ENCODE peak calls at places on chromosomes 3 and 15, in nine cellular contexts. C is NB4, E is cardiac fibroblast, O is cardiac muscle cell, F is GM23338, R is uterus, S is thyroid gland, J is transverse colon, Y is HAP-1. A is an unnamed sample.

GRCh38 chr15:91098451-91098850 is 1.6 kb upstream of the SV2B start:
- DNase-seq in F (peak; percentile 31), C (no peak), Y (no peak), S (no peak), O (no peak), E (no peak), J (no peak), R (no peak), A (no peak)

GRCh38 chr3:22988566-22988965 is 214.6 kb upstream of the UBE2E2 start:
- DNase-seq in R (no peak), C (no peak), F (no peak), Y (no peak), J (no peak), O (peak; percentile 19), E (no peak), S (peak; percentile 76), A (no peak)

GRCh38 chr3:24472358-24472757 is 22.3 kb downstream of the THRB start:
- DNase-seq in S (no peak), F (no peak), O (no peak), J (no peak), R (no peak), Y (no peak), E (no peak), C (no peak), A (no peak)

GRCh38 chr15:84598250-84598649 is 2.6 kb upstream of the ZSCAN2 start:
- DNase-seq in E (peak; percentile 19), J (no peak), F (peak; percentile 44), C (peak; percentile 97), S (no peak), Y (no peak), R (peak; percentile 8), O (no peak), A (no peak)

GRCh38 chr15:23073890-23074631 is 34.7 kb upstream of the TUBGCP5 start:
- DNase-seq in C (peak; percentile 60), S (peak; percentile 79), Y (peak; percentile 20), J (peak; percentile 14), F (no peak), E (no peak), R (no peak), O (no peak), A (no peak)

GRCh38 chr15:56199038-56199437 is 44.6 kb downstream of the RFX7 start:
- DNase-seq in Y (no peak), R (no peak), F (no peak), S (no peak), C (no peak), O (no peak), E (no peak), J (no peak), A (no peak)

GRCh38 chr3:176120507-176120906 is 1076.8 kb downstream of the TBL1XR1 start:
- DNase-seq in Y (no peak), J (no peak), R (no peak), E (no peak), F (no peak), C (no peak), O (no peak), S (no peak), A (no peak)

GRCh38 chr15:73900129-73900712 is 26.0 kb upstream of the LOXL1 start:
- DNase-seq in C (no peak), E (no peak), R (no peak), F (no peak), S (no peak), O (no peak), J (no peak), Y (no peak), A (no peak)

GRCh38 chr15:74598126-74598842 is 17.4 kb upstream of the CLK3 start:
- DNase-seq in E (peak; percentile 84), S (peak; percentile 97), O (peak; percentile 96), Y (peak; percentile 69), C (peak; percentile 94), J (peak; percentile 95), R (peak; percentile 93), F (peak; percentile 95), A (peak; percentile 53)

DNA sequence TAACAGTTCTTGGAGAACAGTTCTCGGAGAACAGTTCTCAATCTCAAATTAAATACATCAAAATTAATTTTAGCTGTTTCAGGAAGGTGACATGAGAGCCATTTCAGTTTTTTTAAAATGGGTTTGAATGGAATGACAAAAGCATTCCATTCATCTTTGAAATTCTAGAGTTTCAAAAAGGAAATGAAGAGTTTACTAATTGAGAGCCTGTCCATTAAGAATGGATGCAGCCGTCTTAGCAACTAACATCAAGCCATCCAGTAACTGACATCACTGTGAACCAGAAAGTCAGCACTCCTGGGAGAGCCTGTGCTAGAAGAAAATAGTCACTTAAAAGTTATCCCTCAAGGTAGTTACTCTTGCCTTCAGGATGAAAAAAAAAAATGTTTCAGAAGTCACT is 47.0 kb upstream of the FSTL1 start:
- DNase-seq in J (no peak), C (no peak), E (peak; percentile 55), O (no peak), F (peak; percentile 53), Y (no peak), S (no peak), R (no peak), A (no peak)
- H3K4me3 ChIP-seq in J (no peak overlapping the region), C (no peak overlapping the region), E (no peak overlapping the region), O (no peak overlapping the region), F (no peak overlapping the region), Y (no peak overlapping the region), S (no peak overlapping the region), R (no peak overlapping the region), A (no peak overlapping the region)

GRCh38 chr15:77071338-77072223 is 672 bp upstream of the TSPAN3 start:
- DNase-seq in R (no peak), E (no peak), S (no peak), C (no peak), O (no peak), J (no peak), Y (no peak), F (no peak), A (no peak)
- H3K4me3 ChIP-seq in R (no peak overlapping the region), E (no peak overlapping the region), S (no peak overlapping the region), C (peak overlapping the region; percentile 37), O (no peak overlapping the region), J (no peak overlapping the region), Y (peak overlapping the region; percentile 60), F (peak overlapping the region; percentile 90), A (no peak overlapping the region)

DNA sequence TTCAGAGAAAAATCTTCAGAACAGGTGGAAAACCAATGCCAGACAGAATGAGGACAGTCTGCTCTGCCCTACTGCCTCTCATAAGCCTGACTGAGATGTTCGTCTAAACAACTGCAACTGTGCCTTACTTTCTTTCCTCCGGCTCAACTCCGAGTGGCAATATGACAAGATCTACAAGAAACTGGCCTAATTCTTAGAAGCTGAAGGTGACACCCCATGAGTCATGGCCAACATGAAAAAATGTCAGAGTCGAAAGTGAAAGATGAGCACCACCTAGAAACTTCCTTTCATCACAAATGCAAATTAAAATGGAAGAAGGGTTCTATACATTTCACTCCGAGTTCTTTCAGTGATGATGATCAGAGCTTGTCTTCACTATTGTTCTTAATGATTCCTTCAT is 12.9 kb downstream of the PCYT1A start:
- DNase-seq in E (peak; percentile 57), O (no peak), J (no peak), S (no peak), Y (no peak), F (no peak), R (no peak), C (no peak), A (no peak)
- H3K4me3 ChIP-seq in E (no peak overlapping the region), O (no peak overlapping the region), J (no peak overlapping the region), S (no peak overlapping the region), Y (no peak overlapping the region), F (no peak overlapping the region), R (no peak overlapping the region), C (no peak overlapping the region), A (no peak overlapping the region)

GRCh38 chr3:196275126-196275525 is 12.4 kb downstream of the PCYT1A start:
- DNase-seq in E (peak; percentile 32), C (no peak), F (no peak), R (no peak), O (no peak), Y (no peak), J (no peak), S (no peak), A (no peak)
- H3K4me3 ChIP-seq in E (no peak overlapping the region), C (no peak overlapping the region), F (no peak overlapping the region), R (no peak overlapping the region), O (no peak overlapping the region), Y (no peak overlapping the region), J (no peak overlapping the region), S (no peak overlapping the region), A (no peak overlapping the region)

A was measured in skeletal muscle cell.